ENCODE peak calls at places on chromosomes 16 and 17, in five cellular contexts. P is NCI-H1105 treated with DMSO at 0.1 percent for 48 hours, C is hippocampal formation, K is NCI-H1092, F is thoracic aorta. I is an unnamed sample.
A peak's percentile ranks its signal among the peaks of the same experiment; 100 is the strongest.

GRCh38 chr16:55144656-55145055 is 179.3 kb upstream of the IRX6 start:
- DNase-seq in P (no peak), C (no peak), K (no peak), F (no peak), I (no peak)

GRCh38 chr16:3032624-3033023 is 4.1 kb downstream of the BICDL2 start:
- DNase-seq in P (no peak), C (no peak), K (no peak), F (no peak), I (no peak)

GRCh38 chr16:57308041-57308440 is 23.6 kb upstream of the PLLP start:
- DNase-seq in P (no peak), C (no peak), K (no peak), F (no peak), I (no peak)

GRCh38 chr16:29756654-29757053 is 10.9 kb upstream of the C16orf54 start:
- DNase-seq in P (no peak), C (no peak), K (no peak), F (no peak), I (no peak)

GRCh38 chr16:16996830-16997229 is 473.9 kb downstream of the XYLT1 start:
- DNase-seq in P (no peak), C (no peak), K (no peak), F (no peak), I (no peak)

GRCh38 chr16:10949424-10949970 is 5.1 kb downstream of the CLEC16A start:
- DNase-seq in P (no peak), C (peak; percentile 6), K (no peak), F (no peak), I (peak; percentile 34)

GRCh38 chr16:4232541-4233386 is 9.1 kb downstream of the SRL start:
- DNase-seq in P (no peak), C (no peak), K (no peak), F (no peak), I (no peak)

GRCh38 chr16:69917739-69918138 is 33.4 kb upstream of the CLEC18A start:
- DNase-seq in P (no peak), C (no peak), K (no peak), F (no peak), I (peak; percentile 98)

GRCh38 chr17:40542562-40543411 is 22.5 kb downstream of the CCR7 start:
- DNase-seq in P (no peak), C (no peak), K (no peak), F (no peak), I (peak; percentile 99)

GRCh38 chr17:17551361-17551760 is 40.1 kb downstream of the PEMT start:
- DNase-seq in P (no peak), C (no peak), K (no peak), F (no peak), I (no peak)

GRCh38 chr17:37527249-37527851 is 37.7 kb downstream of the DUSP14 start:
- DNase-seq in P (peak; percentile 50), C (no peak), K (no peak), F (no peak), I (peak; percentile 64)

I was measured in fibroblast of mammary gland.